ENCODE peak calls at places on chromosomes 11 and 22, in nine cellular contexts. X is endodermal cell, A is Peyer's patch, E is tibial artery, L is brain microvascular endothelial cell, R is body of pancreas, K is coronary artery, O is kidney, B is right lobe of liver. Q is an unnamed sample.

GRCh38 chr11:9951714-9952275 is 287.9 kb downstream of the SWAP70 start:
- DNase-seq in X (no peak), A (no peak), E (no peak), L (no peak), R (no peak), K (no peak), O (no peak), B (no peak), Q (no peak)

GRCh38 chr22:29006346-29006745 is 55.3 kb downstream of the C22orf31 start:
- DNase-seq in X (peak), A (no peak), E (no peak), L (no peak), R (no peak), K (no peak), O (no peak), B (no peak), Q (no peak)

GRCh38 chr22:46809153-46809885 is 46.9 kb downstream of the TBC1D22A start:
- DNase-seq in X (peak), A (no peak), E (peak), L (no peak), R (no peak), K (no peak), O (peak), B (no peak), Q (peak)

GRCh38 chr11:126585388-126586302 is 230.2 kb downstream of the ST3GAL4 start:
- DNase-seq in X (peak), A (no peak), E (peak), L (peak), R (peak), K (peak), O (no peak), B (peak), Q (peak)

GRCh38 chr11:114237321-114238280 is 58.6 kb upstream of the NNMT start:
- DNase-seq in X (no peak), A (no peak), E (no peak), L (no peak), R (no peak), K (no peak), O (no peak), B (no peak), Q (no peak)

GRCh38 chr22:31945971-31946680 is 1.8 kb downstream of the YWHAH start:
- DNase-seq in X (no peak), A (peak), E (no peak), L (no peak), R (no peak), K (no peak), O (no peak), B (no peak), Q (no peak)

GRCh38 chr11:44930588-44931302 is 19.9 kb downstream of the TP53I11 start:
- DNase-seq in X (no peak), A (no peak), E (no peak), L (no peak), R (no peak), K (no peak), O (no peak), B (no peak), Q (no peak)

GRCh38 chr11:70364745-70365535 is 33.4 kb upstream of the CTTN start:
- DNase-seq in X (no peak), A (no peak), E (no peak), L (no peak), R (no peak), K (no peak), O (no peak), B (no peak), Q (no peak)

GRCh38 chr11:1479006-1479677 is 7.4 kb downstream of the MOB2 start:
- DNase-seq in X (no peak), A (no peak), E (peak), L (no peak), R (no peak), K (no peak), O (no peak), B (peak), Q (no peak)

GRCh38 chr11:1478544-1478943 is 8.0 kb downstream of the MOB2 start:
- DNase-seq in X (no peak), A (no peak), E (peak), L (no peak), R (no peak), K (no peak), O (no peak), B (peak), Q (no peak)

GRCh38 chr11:1478011-1478410 is 8.6 kb downstream of the MOB2 start:
- DNase-seq in X (no peak), A (no peak), E (peak), L (no peak), R (no peak), K (no peak), O (no peak), B (peak), Q (no peak)

GRCh38 chr11:1475841-1476240 is 10.7 kb downstream of the MOB2 start:
- DNase-seq in X (no peak), A (no peak), E (no peak), L (no peak), R (no peak), K (no peak), O (no peak), B (no peak), Q (no peak)

GRCh38 chr11:1476946-1477736 is 9.4 kb downstream of the MOB2 start:
- DNase-seq in X (no peak), A (no peak), E (no peak), L (no peak), R (no peak), K (no peak), O (no peak), B (peak), Q (no peak)
- H3K27ac ChIP-seq in X (no peak), A (no peak), E (no peak), L (no peak), R (no peak), K (no peak), O (no peak), B (no peak), Q (no peak)

GRCh38 chr22:40413873-40414272 is 43.5 kb downstream of the SGSM3 start:
- DNase-seq in X (no peak), A (peak), E (peak), L (no peak), R (no peak), K (no peak), O (no peak), B (no peak), Q (no peak)
- H3K27ac ChIP-seq in X (no peak), A (no peak), E (no peak), L (no peak), R (no peak), K (no peak), O (no peak), B (no peak), Q (no peak)

GRCh38 chr11:910044-910588 is 494 bp downstream of the CHID1 start:
- DNase-seq in X (no peak), A (no peak), E (no peak), L (no peak), R (no peak), K (no peak), O (no peak), B (peak), Q (no peak)
- H3K27ac ChIP-seq in X (no peak), A (no peak), E (peak), L (no peak), R (peak), K (peak), O (no peak), B (no peak), Q (peak)

DNA sequence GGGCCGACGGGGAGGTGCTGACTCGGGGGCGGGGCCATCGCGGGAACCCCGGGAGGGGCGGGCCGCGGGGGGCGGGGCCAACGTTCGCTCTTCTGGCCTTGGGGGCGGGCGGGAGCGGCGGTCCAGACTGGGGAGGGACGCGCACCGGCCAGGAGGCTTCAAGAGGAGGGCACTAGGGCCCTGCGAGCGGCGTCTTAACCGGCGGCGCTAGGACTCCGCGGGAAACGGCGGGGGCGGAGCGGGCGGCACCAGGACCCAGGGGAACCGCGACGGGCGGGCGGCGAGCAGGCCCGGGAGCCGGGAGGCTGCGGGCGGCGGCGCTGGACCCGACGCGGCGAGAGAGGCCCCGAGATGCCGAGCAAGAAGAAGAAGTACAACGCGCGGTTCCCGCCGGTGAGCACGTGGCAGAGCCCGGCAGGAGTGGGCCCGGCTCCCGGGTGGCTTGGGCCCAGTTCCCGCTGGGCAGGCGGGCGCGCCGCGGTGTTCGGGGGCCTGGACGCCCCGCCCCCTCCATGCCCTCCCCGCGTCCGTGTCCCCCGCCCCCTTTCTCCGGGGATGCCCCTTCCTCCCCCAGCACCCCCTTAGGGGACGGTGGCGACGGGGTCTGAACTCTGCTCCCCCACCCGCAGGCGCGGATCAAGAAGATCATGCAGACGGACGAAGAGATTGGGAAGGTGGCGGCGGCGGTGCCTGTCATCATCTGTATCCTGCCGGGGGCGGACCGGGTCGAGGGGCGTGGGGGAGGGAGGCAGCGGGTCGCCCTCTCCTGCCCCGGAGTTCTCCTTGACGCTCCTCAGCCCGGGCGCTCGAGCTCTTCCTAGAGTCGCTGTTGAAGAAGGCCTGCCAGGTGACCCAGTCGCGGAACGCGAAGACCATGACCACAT is at the start of gene DRAP1:
- DNase-seq in X (peak), A (peak), E (peak), L (peak), R (peak), K (peak), O (peak), B (peak), Q (peak)
- H3K27ac ChIP-seq in X (peak), A (peak), E (peak), L (peak), R (peak), K (peak), O (peak), B (peak), Q (peak)

GRCh38 chr11:111909378-111909777 is 2.2 kb downstream of the CRYAB start:
- DNase-seq in X (no peak), A (no peak), E (no peak), L (no peak), R (no peak), K (no peak), O (no peak), B (no peak), Q (no peak)
- H3K27ac ChIP-seq in X (no peak), A (no peak), E (peak), L (no peak), R (peak), K (peak), O (peak), B (no peak), Q (no peak)

DNA sequence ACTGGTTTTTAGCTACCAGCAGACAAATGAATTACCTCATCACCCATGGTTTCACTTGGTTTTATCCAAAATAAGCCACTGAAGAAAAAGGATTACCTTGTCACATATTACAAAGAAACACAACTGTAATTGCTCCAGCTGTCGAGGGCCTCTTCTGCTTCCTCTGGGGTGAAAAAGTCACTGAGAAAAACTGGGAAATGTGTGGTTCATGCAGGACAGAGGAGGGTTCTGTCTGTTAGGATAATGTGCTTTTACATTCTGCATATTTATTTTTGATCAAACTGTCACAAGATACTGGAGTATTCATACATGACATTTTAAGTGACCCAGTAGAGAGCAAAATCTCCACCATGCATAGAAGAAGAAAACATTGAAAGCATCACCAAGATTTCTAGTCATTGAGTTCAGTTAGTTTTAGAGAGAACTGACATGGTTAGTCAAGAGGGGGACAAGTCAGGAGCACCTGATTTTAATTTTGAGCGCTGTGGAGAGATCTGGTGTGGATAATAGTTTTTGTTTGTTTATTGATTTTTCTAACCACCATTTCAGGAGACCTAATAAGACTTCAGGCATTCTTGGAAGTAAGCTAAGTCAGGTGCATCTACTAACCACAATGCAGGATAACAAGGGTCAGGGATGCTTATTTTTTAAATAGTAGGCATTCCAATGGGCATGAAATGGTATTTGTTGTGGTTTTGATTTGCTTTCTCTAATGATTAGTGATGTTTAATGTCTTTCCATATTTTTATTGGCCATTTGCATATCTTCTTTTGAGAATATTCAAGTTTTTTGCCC is 211.9 kb downstream of the NAV2 start:
- DNase-seq in X (no peak), A (no peak), E (no peak), L (no peak), R (no peak), K (no peak), O (no peak), B (no peak), Q (no peak)
- H3K27ac ChIP-seq in X (no peak), A (no peak), E (peak), L (no peak), R (no peak), K (no peak), O (no peak), B (no peak), Q (no peak)

GRCh38 chr11:26901162-26901561 is 92.8 kb upstream of the FIBIN start:
- DNase-seq in X (no peak), A (no peak), E (peak), L (no peak), R (no peak), K (no peak), O (no peak), B (no peak), Q (no peak)
- H3K27ac ChIP-seq in X (no peak), A (no peak), E (peak), L (no peak), R (no peak), K (peak), O (no peak), B (no peak), Q (no peak)

GRCh38 chr11:73047773-73048371 is 94.2 kb downstream of the FCHSD2 start:
- DNase-seq in X (no peak), A (peak), E (no peak), L (no peak), R (no peak), K (no peak), O (no peak), B (no peak), Q (no peak)
- H3K27ac ChIP-seq in X (no peak), A (peak), E (no peak), L (no peak), R (peak), K (peak), O (no peak), B (no peak), Q (no peak)